ENCODE peak calls at places on chromosomes 16 and 17, in eight cellular contexts. W, P, N, M, V, Z, F and S are unnamed samples.

GRCh38 chr16:278863-279366 is 1.5 kb upstream of the ARHGDIG start:
- DNase-seq in W (peak; percentile 17), P (peak; percentile 61), N (no peak), M (no peak), V (peak; percentile 22), Z (peak; percentile 87), F (no peak), S (no peak)

GRCh38 chr17:38725066-38725465 is 5.1 kb upstream of the CISD3 start:
- DNase-seq in W (no peak), P (no peak), N (no peak), M (no peak), V (no peak), Z (no peak), F (no peak), S (no peak)

GRCh38 chr17:80738406-80738805 is 193.8 kb downstream of the RPTOR start:
- DNase-seq in W (no peak), P (no peak), N (no peak), M (no peak), V (no peak), Z (no peak), F (no peak), S (no peak)

GRCh38 chr16:27222499-27223225 is 19.3 kb downstream of the KDM8 start:
- DNase-seq in W (peak; percentile 45), P (no peak), N (no peak), M (peak; percentile 90), V (peak; percentile 75), Z (no peak), F (no peak), S (no peak)

GRCh38 chr17:32784113-32784512 is 92.8 kb downstream of the MYO1D start:
- DNase-seq in W (no peak), P (no peak), N (no peak), M (no peak), V (no peak), Z (no peak), F (no peak), S (no peak)

GRCh38 chr17:70313031-70313430 is 143.7 kb downstream of the KCNJ2 start:
- DNase-seq in W (peak; percentile 43), P (no peak), N (no peak), M (peak; percentile 34), V (no peak), Z (no peak), F (no peak), S (no peak)

GRCh38 chr17:37310940-37311339 is 64.8 kb upstream of the C17orf78 start:
- DNase-seq in W (no peak), P (no peak), N (no peak), M (peak; percentile 13), V (peak; percentile 30), Z (no peak), F (no peak), S (no peak)

GRCh38 chr16:78235168-78235800 is 135.8 kb downstream of the WWOX start:
- DNase-seq in W (peak; percentile 57), P (peak; percentile 65), N (peak; percentile 47), M (peak; percentile 88), V (peak; percentile 3), Z (peak; percentile 14), F (peak; percentile 47), S (peak; percentile 4)